ENCODE peak calls at places on chromosome 4, in seven cellular contexts. W is endothelial cell, A is MCF 10A, I is suprapubic skin, H is progenitor cell of endocrine pancreas, Y is GM06990, F is AG04449. Q is an unnamed sample.

GRCh38 chr4:2689825-2690700 is 66.1 kb downstream of the TNIP2 start:
- DNase-seq in W (no peak), A (no peak), I (no peak), H (no peak), Y (peak; percentile 84), F (no peak), Q (no peak)

GRCh38 chr4:88659890-88660208 is 37.8 kb downstream of the NAP1L5 start:
- DNase-seq in W (no peak), A (no peak), I (no peak), H (no peak), Y (no peak), F (no peak), Q (no peak)

GRCh38 chr4:115433501-115433900 is 320.1 kb upstream of the NDST4 start:
- DNase-seq in W (no peak), A (peak; percentile 62), I (no peak), H (no peak), Y (no peak), F (no peak), Q (no peak)

GRCh38 chr4:146638801-146639351 is at the start of gene POU4F2:
- DNase-seq in W (peak; percentile 58), A (no peak), I (no peak), H (no peak), Y (no peak), F (no peak), Q (no peak)

GRCh38 chr4:13541720-13542576 is 2.4 kb downstream of the NKX3-2 start:
- DNase-seq in W (peak; percentile 40), A (no peak), I (no peak), H (peak; percentile 50), Y (no peak), F (no peak), Q (no peak)

GRCh38 chr4:174069848-174070330 is 213.6 kb downstream of the FBXO8 start:
- DNase-seq in W (no peak), A (no peak), I (no peak), H (no peak), Y (no peak), F (no peak), Q (no peak)

GRCh38 chr4:186201535-186202230 is 10.3 kb downstream of the CYP4V2 start:
- DNase-seq in W (peak; percentile 46), A (peak; percentile 33), I (no peak), H (peak; percentile 25), Y (peak; percentile 70), F (no peak), Q (peak; percentile 39)

GRCh38 chr4:38368612-38369011 is 295.4 kb upstream of the KLF3 start:
- DNase-seq in W (no peak), A (no peak), I (no peak), H (no peak), Y (no peak), F (no peak), Q (no peak)

GRCh38 chr4:84167089-84167488 is 332.0 kb downstream of the NKX6-1 start:
- DNase-seq in W (no peak), A (no peak), I (no peak), H (no peak), Y (no peak), F (no peak), Q (no peak)

GRCh38 chr4:154082760-154083530 is 294.1 kb upstream of the SFRP2 start:
- DNase-seq in W (peak; percentile 9), A (peak; percentile 30), I (no peak), H (no peak), Y (no peak), F (no peak), Q (no peak)

GRCh38 chr4:26533685-26534084 is 43.4 kb upstream of the CCKAR start:
- DNase-seq in W (no peak), A (no peak), I (no peak), H (no peak), Y (no peak), F (no peak), Q (no peak)

GRCh38 chr4:118585015-118585414 is 100.2 kb upstream of the METTL14 start:
- DNase-seq in W (no peak), A (no peak), I (no peak), H (no peak), Y (no peak), F (no peak), Q (no peak)

GRCh38 chr4:7845493-7846124 is 94.1 kb downstream of the AFAP1 start:
- DNase-seq in W (no peak), A (no peak), I (no peak), H (no peak), Y (no peak), F (no peak), Q (no peak)
- TF ChIP-seq CTCF in W (no peak), A (no peak), I (no peak), H (no peak), Y (peak; percentile 5), F (no peak), Q (peak; percentile 28)

GRCh38 chr4:85243857-85244256 is 231.1 kb upstream of the ARHGAP24 start:
- DNase-seq in W (no peak), A (no peak), I (no peak), H (no peak), Y (no peak), F (no peak), Q (no peak)
- TF ChIP-seq CTCF in W (no peak), A (no peak), I (no peak), H (peak; percentile 29), Y (no peak), F (no peak), Q (peak; percentile 34)

GRCh38 chr4:1075809-1076524 is 37.4 kb downstream of the RNF212 start:
- DNase-seq in W (no peak), A (peak; percentile 25), I (no peak), H (no peak), Y (no peak), F (no peak), Q (no peak)

GRCh38 chr4:1079711-1080265 is 33.6 kb downstream of the RNF212 start:
- DNase-seq in W (no peak), A (no peak), I (peak; percentile 58), H (no peak), Y (no peak), F (no peak), Q (no peak)

GRCh38 chr4:1080432-1080831 is 32.9 kb downstream of the RNF212 start:
- DNase-seq in W (no peak), A (no peak), I (peak; percentile 76), H (no peak), Y (no peak), F (no peak), Q (no peak)

GRCh38 chr4:1077711-1078477 is 35.5 kb downstream of the RNF212 start:
- DNase-seq in W (no peak), A (no peak), I (no peak), H (no peak), Y (no peak), F (no peak), Q (no peak)

GRCh38 chr4:1078490-1078889 is 34.9 kb downstream of the RNF212 start:
- DNase-seq in W (no peak), A (no peak), I (no peak), H (no peak), Y (no peak), F (no peak), Q (no peak)
- TF ChIP-seq CTCF in W (no peak), A (no peak), I (no peak), H (no peak), Y (no peak), F (no peak), Q (no peak)

GRCh38 chr4:67714955-67715354 is 14.0 kb upstream of the UBA6 start:
- DNase-seq in W (no peak), A (no peak), I (no peak), H (no peak), Y (no peak), F (no peak), Q (no peak)
- TF ChIP-seq CTCF in W (no peak), A (no peak), I (no peak), H (no peak), Y (peak; percentile 11), F (no peak), Q (no peak)

DNA sequence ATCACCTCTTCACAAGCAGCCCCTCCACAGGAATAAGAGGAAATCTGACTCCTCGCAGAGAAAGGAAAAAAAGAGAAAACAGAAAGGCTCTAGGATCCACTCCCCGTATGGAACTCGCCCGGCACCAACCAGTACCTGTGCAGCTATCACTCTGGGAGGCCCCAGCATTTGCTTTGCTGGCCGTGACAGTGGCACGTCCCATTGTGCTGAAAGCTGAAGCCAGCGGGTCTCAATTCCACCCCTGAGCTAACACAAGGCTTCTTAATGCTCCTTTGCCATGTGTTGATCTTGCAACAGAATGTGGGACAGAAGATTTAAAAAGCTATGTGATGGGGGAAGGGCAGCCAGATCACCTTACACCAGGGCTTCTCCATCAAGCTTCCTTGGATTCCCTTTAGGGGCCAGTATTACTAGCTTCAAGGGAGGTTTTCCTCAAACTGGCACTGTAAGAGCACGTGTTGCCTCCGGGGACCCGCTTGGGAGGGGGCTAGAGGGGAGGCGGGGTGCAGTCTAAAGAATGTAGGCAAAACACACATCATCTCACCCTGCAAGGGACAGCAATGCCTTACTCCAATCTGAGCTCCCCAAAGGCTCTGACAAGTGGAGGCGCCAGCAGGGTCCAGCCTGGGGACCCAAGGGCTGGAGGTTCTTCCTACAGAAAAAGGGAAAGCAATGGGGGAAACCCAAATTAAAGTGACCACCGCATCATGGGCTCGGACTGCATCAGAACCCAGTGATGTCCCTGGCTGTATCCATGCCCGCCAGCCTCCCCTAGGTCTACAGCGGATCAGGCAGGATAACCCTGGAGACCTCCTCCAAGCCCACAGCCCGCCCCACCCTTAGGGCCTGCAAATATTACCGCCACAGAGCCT is 1.2 kb downstream of the USP46 start:
- DNase-seq in W (peak; percentile 12), A (peak; percentile 30), I (no peak), H (no peak), Y (no peak), F (no peak), Q (no peak)
- TF ChIP-seq CTCF in W (no peak), A (no peak), I (no peak), H (no peak), Y (no peak), F (no peak), Q (no peak)

GRCh38 chr4:74855879-74856278 is 61.6 kb upstream of the BTC start:
- DNase-seq in W (no peak), A (peak; percentile 41), I (no peak), H (no peak), Y (no peak), F (no peak), Q (no peak)
- TF ChIP-seq CTCF in W (no peak), A (no peak), I (no peak), H (no peak), Y (no peak), F (no peak), Q (no peak)

GRCh38 chr4:75889537-75890199 is 12.6 kb downstream of the PPEF2 start:
- DNase-seq in W (no peak), A (no peak), I (no peak), H (no peak), Y (no peak), F (no peak), Q (no peak)

GRCh38 chr4:75891611-75892010 is 10.6 kb downstream of the PPEF2 start:
- DNase-seq in W (no peak), A (no peak), I (no peak), H (no peak), Y (no peak), F (no peak), Q (no peak)

GRCh38 chr4:75895744-75896314 is 6.4 kb downstream of the PPEF2 start:
- DNase-seq in W (no peak), A (peak; percentile 54), I (no peak), H (no peak), Y (no peak), F (no peak), Q (peak; percentile 22)

GRCh38 chr4:75892508-75892907 is 9.7 kb downstream of the PPEF2 start:
- DNase-seq in W (peak; percentile 20), A (no peak), I (no peak), H (no peak), Y (no peak), F (no peak), Q (no peak)
- TF ChIP-seq CTCF in W (peak; percentile 44), A (peak; percentile 31), I (no peak), H (peak; percentile 39), Y (no peak), F (no peak), Q (peak; percentile 24)